ENCODE peak calls at places on chromosomes 1 and 21, in six cellular contexts. One of them, this sample, is unnamed.

GRCh38 chr1:9203623-9204022 is 31.0 kb upstream of the H6PD start:
- DNase-seq in AG09309: no peak
- DNase-seq in neural crest cell: no peak
- DNase-seq in heart right ventricle: no peak
- DNase-seq in CD8-positive, alpha-beta T cell: peak
- DNase-seq in PC-3: no peak
- DNase-seq in this sample: no peak

GRCh38 chr21:35597750-35598339 is 462.5 kb downstream of the SETD4 start:
- DNase-seq in AG09309: no peak
- DNase-seq in neural crest cell: no peak
- DNase-seq in heart right ventricle: no peak
- DNase-seq in CD8-positive, alpha-beta T cell: no peak
- DNase-seq in PC-3: no peak
- DNase-seq in this sample: no peak

GRCh38 chr1:96840396-96840795 is 118.8 kb downstream of the PTBP2 start:
- DNase-seq in AG09309: no peak
- DNase-seq in neural crest cell: no peak
- DNase-seq in heart right ventricle: no peak
- DNase-seq in CD8-positive, alpha-beta T cell: no peak
- DNase-seq in PC-3: no peak
- DNase-seq in this sample: no peak

GRCh38 chr1:235077571-235078479 is 50.8 kb downstream of the TOMM20 start:
- DNase-seq in AG09309: no peak
- DNase-seq in neural crest cell: no peak
- DNase-seq in heart right ventricle: no peak
- DNase-seq in CD8-positive, alpha-beta T cell: no peak
- DNase-seq in PC-3: no peak
- DNase-seq in this sample: no peak

GRCh38 chr1:26907071-26907922 is 6.5 kb downstream of the NR0B2 start:
- DNase-seq in AG09309: peak
- DNase-seq in neural crest cell: no peak
- DNase-seq in heart right ventricle: no peak
- DNase-seq in CD8-positive, alpha-beta T cell: no peak
- DNase-seq in PC-3: peak
- DNase-seq in this sample: peak

GRCh38 chr21:36104306-36105300 is 30.3 kb upstream of the CBR3 start:
- DNase-seq in AG09309: no peak
- DNase-seq in neural crest cell: peak
- DNase-seq in heart right ventricle: peak
- DNase-seq in CD8-positive, alpha-beta T cell: peak
- DNase-seq in PC-3: peak
- DNase-seq in this sample: peak

GRCh38 chr1:154765970-154766369 is 104.1 kb downstream of the KCNN3 start:
- DNase-seq in AG09309: no peak
- DNase-seq in neural crest cell: no peak
- DNase-seq in heart right ventricle: no peak
- DNase-seq in CD8-positive, alpha-beta T cell: no peak
- DNase-seq in PC-3: peak
- DNase-seq in this sample: peak

GRCh38 chr1:10599194-10599861 is 124.6 kb downstream of the PEX14 start:
- DNase-seq in AG09309: peak
- DNase-seq in neural crest cell: no peak
- DNase-seq in heart right ventricle: no peak
- DNase-seq in CD8-positive, alpha-beta T cell: no peak
- DNase-seq in PC-3: peak
- DNase-seq in this sample: peak

GRCh38 chr1:203663294-203663693 is 36.7 kb downstream of the ATP2B4 start:
- DNase-seq in AG09309: peak
- DNase-seq in neural crest cell: no peak
- DNase-seq in heart right ventricle: no peak
- DNase-seq in CD8-positive, alpha-beta T cell: no peak
- DNase-seq in PC-3: peak
- DNase-seq in this sample: peak

GRCh38 chr1:203097001-203097400 is 11.2 kb upstream of the MYOG start:
- DNase-seq in AG09309: no peak
- DNase-seq in neural crest cell: no peak
- DNase-seq in heart right ventricle: no peak
- DNase-seq in CD8-positive, alpha-beta T cell: peak
- DNase-seq in PC-3: no peak
- DNase-seq in this sample: no peak

GRCh38 chr1:32881291-32881690 is 5.0 kb upstream of the HPCA start:
- DNase-seq in AG09309: no peak
- DNase-seq in neural crest cell: no peak
- DNase-seq in heart right ventricle: no peak
- DNase-seq in CD8-positive, alpha-beta T cell: no peak
- DNase-seq in PC-3: no peak
- DNase-seq in this sample: no peak

GRCh38 chr1:201364808-201365105 is 12.7 kb downstream of the TNNT2 start:
- DNase-seq in AG09309: no peak
- DNase-seq in neural crest cell: no peak
- DNase-seq in heart right ventricle: no peak
- DNase-seq in CD8-positive, alpha-beta T cell: no peak
- DNase-seq in PC-3: no peak
- DNase-seq in this sample: no peak

GRCh38 chr1:6440198-6441126 is 15.9 kb downstream of the ESPN start:
- DNase-seq in AG09309: no peak
- DNase-seq in neural crest cell: no peak
- DNase-seq in heart right ventricle: no peak
- DNase-seq in CD8-positive, alpha-beta T cell: peak
- DNase-seq in PC-3: peak
- DNase-seq in this sample: no peak

GRCh38 chr1:8184301-8184700 is 133.6 kb upstream of the SLC45A1 start:
- DNase-seq in AG09309: no peak
- DNase-seq in neural crest cell: no peak
- DNase-seq in heart right ventricle: no peak
- DNase-seq in CD8-positive, alpha-beta T cell: no peak
- DNase-seq in PC-3: peak
- DNase-seq in this sample: no peak

DNA sequence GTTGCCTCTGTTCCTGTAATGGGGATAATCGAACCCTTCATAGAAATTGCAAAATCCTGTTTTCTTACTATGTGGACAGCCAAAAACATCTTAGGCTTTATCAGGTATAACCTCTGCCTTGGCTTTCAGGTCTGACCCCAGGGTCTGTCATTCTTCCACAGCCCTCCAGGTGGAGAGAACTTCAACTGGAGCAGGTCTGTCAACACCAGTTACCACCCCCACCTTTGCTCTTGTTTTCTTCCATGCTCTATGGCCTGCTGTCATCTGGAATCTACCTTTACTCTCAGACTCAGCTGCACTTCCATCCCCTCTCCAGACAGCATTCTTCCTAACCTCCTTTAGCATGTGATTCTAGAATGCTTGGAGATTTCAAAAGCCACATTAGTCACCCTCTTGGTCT is 10.4 kb upstream of the GJA9 start:
- DNase-seq in AG09309: no peak
- DNase-seq in neural crest cell: no peak
- DNase-seq in heart right ventricle: no peak
- DNase-seq in CD8-positive, alpha-beta T cell: no peak
- DNase-seq in PC-3: peak
- DNase-seq in this sample: no peak
- TF ChIP-seq CTCF in AG09309: no peak
- TF ChIP-seq CTCF in neural crest cell: peak
- TF ChIP-seq CTCF in heart right ventricle: no peak
- TF ChIP-seq CTCF in CD8-positive, alpha-beta T cell: no peak
- TF ChIP-seq CTCF in PC-3: peak
- TF ChIP-seq CTCF in this sample: no peak

DNA sequence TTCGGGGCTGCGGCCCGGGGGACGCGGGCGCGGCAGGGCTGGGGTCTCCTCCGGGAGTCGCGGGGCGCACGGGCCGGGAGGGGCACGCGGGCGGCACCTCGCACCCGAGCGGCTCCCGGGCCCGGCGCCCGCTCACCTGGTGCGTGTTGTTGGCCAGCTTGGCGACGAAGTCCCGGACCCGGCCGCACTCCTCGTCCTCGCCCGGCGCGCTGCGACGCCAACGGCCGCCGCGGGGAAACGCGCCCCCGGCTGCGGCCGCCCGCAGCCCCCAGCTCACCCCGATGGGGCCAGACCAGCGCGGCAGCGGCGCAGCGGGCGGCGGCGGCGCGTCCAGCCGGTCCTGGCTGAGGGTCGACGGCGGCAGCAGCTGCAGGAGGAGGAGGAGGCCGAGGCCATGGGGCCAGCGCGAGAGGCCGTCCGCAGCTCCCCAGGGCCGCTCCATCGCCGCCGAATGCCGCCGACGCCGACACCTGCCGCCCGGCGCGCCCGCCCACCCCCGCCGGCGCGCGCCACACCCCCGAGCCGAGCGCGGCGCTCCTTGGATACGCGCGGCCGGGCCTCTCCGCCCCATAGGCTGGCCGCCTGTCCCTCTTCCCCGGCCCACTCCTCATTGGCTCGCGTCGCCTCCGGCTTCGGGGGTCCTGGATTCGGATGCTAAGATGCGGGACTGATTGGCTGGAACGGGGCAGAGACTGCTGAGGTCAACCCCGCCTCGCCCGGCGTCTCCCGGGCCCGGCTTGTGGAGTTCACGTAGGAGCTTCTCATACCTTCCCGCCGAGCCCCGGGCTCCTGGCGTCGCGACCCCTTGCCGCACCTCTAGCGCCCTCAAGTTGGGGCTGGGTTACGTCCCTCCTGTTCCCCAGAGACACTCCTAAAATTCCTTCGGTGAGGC is at the start of gene SORT1:
- DNase-seq in AG09309: no peak
- DNase-seq in neural crest cell: peak
- DNase-seq in heart right ventricle: peak
- DNase-seq in CD8-positive, alpha-beta T cell: peak
- DNase-seq in PC-3: peak
- DNase-seq in this sample: peak
- TF ChIP-seq CTCF in AG09309: no peak
- TF ChIP-seq CTCF in neural crest cell: no peak
- TF ChIP-seq CTCF in heart right ventricle: no peak
- TF ChIP-seq CTCF in CD8-positive, alpha-beta T cell: no peak
- TF ChIP-seq CTCF in PC-3: no peak
- TF ChIP-seq CTCF in this sample: no peak

GRCh38 chr1:147496044-147496443 is 45.3 kb upstream of the BCL9 start:
- DNase-seq in AG09309: no peak
- DNase-seq in neural crest cell: no peak
- DNase-seq in heart right ventricle: no peak
- DNase-seq in CD8-positive, alpha-beta T cell: no peak
- DNase-seq in PC-3: no peak
- DNase-seq in this sample: no peak

GRCh38 chr1:147493349-147493748 is 48.0 kb upstream of the BCL9 start:
- DNase-seq in AG09309: no peak
- DNase-seq in neural crest cell: no peak
- DNase-seq in heart right ventricle: no peak
- DNase-seq in CD8-positive, alpha-beta T cell: no peak
- DNase-seq in PC-3: no peak
- DNase-seq in this sample: no peak

GRCh38 chr1:147491098-147491497 is 50.2 kb upstream of the BCL9 start:
- DNase-seq in AG09309: no peak
- DNase-seq in neural crest cell: no peak
- DNase-seq in heart right ventricle: no peak
- DNase-seq in CD8-positive, alpha-beta T cell: no peak
- DNase-seq in PC-3: no peak
- DNase-seq in this sample: no peak

GRCh38 chr1:147494998-147495580 is 46.2 kb upstream of the BCL9 start:
- DNase-seq in AG09309: peak
- DNase-seq in neural crest cell: peak
- DNase-seq in heart right ventricle: peak
- DNase-seq in CD8-positive, alpha-beta T cell: peak
- DNase-seq in PC-3: peak
- DNase-seq in this sample: peak

DNA sequence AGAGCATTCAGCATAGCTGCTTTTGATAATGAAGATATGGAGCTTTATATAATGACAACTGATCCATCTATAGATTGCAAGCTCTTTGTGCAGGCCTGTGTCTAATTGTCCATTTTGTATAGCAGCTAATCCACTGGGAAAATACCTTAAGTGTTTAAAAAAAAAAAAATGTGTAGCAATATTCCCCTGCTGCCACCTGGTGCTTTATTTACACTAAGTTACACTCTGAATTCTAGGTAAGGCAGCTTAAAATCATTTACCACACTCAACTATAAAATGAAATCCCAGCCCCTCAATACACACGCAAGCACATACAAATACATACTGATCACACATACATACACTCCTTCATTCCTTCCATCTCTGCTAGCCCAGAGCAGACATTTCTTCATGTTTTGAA is 49.1 kb upstream of the BCL9 start:
- DNase-seq in AG09309: no peak
- DNase-seq in neural crest cell: no peak
- DNase-seq in heart right ventricle: no peak
- DNase-seq in CD8-positive, alpha-beta T cell: no peak
- DNase-seq in PC-3: peak
- DNase-seq in this sample: no peak
- TF ChIP-seq CTCF in AG09309: no peak
- TF ChIP-seq CTCF in neural crest cell: no peak
- TF ChIP-seq CTCF in heart right ventricle: no peak
- TF ChIP-seq CTCF in CD8-positive, alpha-beta T cell: no peak
- TF ChIP-seq CTCF in PC-3: peak
- TF ChIP-seq CTCF in this sample: no peak

DNA sequence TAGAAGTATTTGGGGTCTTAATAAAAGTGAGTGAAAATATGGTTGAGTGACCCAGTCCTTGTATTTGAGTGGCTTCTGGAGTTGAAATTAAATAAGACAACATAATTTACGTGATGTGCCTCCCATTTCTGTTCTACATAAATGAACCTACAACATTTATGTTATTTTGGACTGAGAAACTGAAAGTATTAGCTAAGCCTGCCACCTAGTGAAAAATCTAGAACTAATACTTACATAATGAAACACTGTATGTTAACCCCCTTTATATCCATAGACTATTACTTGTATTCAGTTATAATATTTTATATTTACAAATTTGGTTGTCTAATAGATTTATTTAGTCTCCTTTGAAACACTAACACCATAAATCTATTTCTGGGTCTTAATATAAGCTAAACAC is 298.9 kb downstream of the KCNT2 start:
- DNase-seq in AG09309: peak
- DNase-seq in neural crest cell: no peak
- DNase-seq in heart right ventricle: no peak
- DNase-seq in CD8-positive, alpha-beta T cell: no peak
- DNase-seq in PC-3: peak
- DNase-seq in this sample: peak
- TF ChIP-seq CTCF in AG09309: peak
- TF ChIP-seq CTCF in neural crest cell: peak
- TF ChIP-seq CTCF in heart right ventricle: peak
- TF ChIP-seq CTCF in CD8-positive, alpha-beta T cell: no peak
- TF ChIP-seq CTCF in PC-3: peak
- TF ChIP-seq CTCF in this sample: peak

GRCh38 chr1:23554481-23555224 is 4.6 kb downstream of the ID3 start:
- DNase-seq in AG09309: no peak
- DNase-seq in neural crest cell: peak
- DNase-seq in heart right ventricle: peak
- DNase-seq in CD8-positive, alpha-beta T cell: peak
- DNase-seq in PC-3: peak
- DNase-seq in this sample: peak
- TF ChIP-seq CTCF in AG09309: peak
- TF ChIP-seq CTCF in neural crest cell: peak
- TF ChIP-seq CTCF in heart right ventricle: no peak
- TF ChIP-seq CTCF in CD8-positive, alpha-beta T cell: peak
- TF ChIP-seq CTCF in PC-3: peak
- TF ChIP-seq CTCF in this sample: peak

GRCh38 chr1:217721692-217722091 is 90.5 kb downstream of the SPATA17 start:
- DNase-seq in AG09309: no peak
- DNase-seq in neural crest cell: no peak
- DNase-seq in heart right ventricle: no peak
- DNase-seq in CD8-positive, alpha-beta T cell: no peak
- DNase-seq in PC-3: peak
- DNase-seq in this sample: no peak

GRCh38 chr1:217713223-217713622 is 82.1 kb downstream of the SPATA17 start:
- DNase-seq in AG09309: no peak
- DNase-seq in neural crest cell: no peak
- DNase-seq in heart right ventricle: no peak
- DNase-seq in CD8-positive, alpha-beta T cell: no peak
- DNase-seq in PC-3: peak
- DNase-seq in this sample: no peak

GRCh38 chr1:217717959-217718358 is 86.8 kb downstream of the SPATA17 start:
- DNase-seq in AG09309: no peak
- DNase-seq in neural crest cell: no peak
- DNase-seq in heart right ventricle: no peak
- DNase-seq in CD8-positive, alpha-beta T cell: no peak
- DNase-seq in PC-3: no peak
- DNase-seq in this sample: no peak

GRCh38 chr1:217718873-217719272 is 87.7 kb downstream of the SPATA17 start:
- DNase-seq in AG09309: no peak
- DNase-seq in neural crest cell: no peak
- DNase-seq in heart right ventricle: no peak
- DNase-seq in CD8-positive, alpha-beta T cell: no peak
- DNase-seq in PC-3: peak
- DNase-seq in this sample: peak
- TF ChIP-seq CTCF in AG09309: no peak
- TF ChIP-seq CTCF in neural crest cell: peak
- TF ChIP-seq CTCF in heart right ventricle: no peak
- TF ChIP-seq CTCF in CD8-positive, alpha-beta T cell: no peak
- TF ChIP-seq CTCF in PC-3: peak
- TF ChIP-seq CTCF in this sample: no peak

This sample was measured in fibroblast of pulmonary artery.